ENCODE peak calls at places on chromosome 5, in six cellular contexts. Q, Z, T, K, N and C are unnamed samples.

GRCh38 chr5:76104027-76104426 is 20.8 kb downstream of the SV2C start:
- DNase-seq in Z (no peak), K (no peak), Q (no peak), T (peak), N (peak), C (no peak)

GRCh38 chr5:154773314-154773713 is 18.1 kb downstream of the LARP1 start:
- DNase-seq in K (no peak), N (no peak), T (no peak), Q (no peak), Z (no peak), C (no peak)

GRCh38 chr5:100864931-100865330 is 38.2 kb downstream of the ST8SIA4 start:
- DNase-seq in Q (no peak), T (no peak), N (no peak), K (no peak), Z (no peak), C (no peak)

GRCh38 chr5:181163487-181164075 is 16.2 kb downstream of the OR2V2 start:
- DNase-seq in K (no peak), Q (no peak), N (no peak), T (peak), Z (no peak), C (no peak)

GRCh38 chr5:139903805-139904565 is 108.4 kb downstream of the PSD2 start:
- DNase-seq in K (no peak), N (no peak), T (peak), Z (no peak), Q (no peak), C (no peak)

GRCh38 chr5:138983984-138984383 is 108.8 kb upstream of the LRRTM2 start:
- DNase-seq in T (no peak), N (no peak), Z (no peak), K (no peak), Q (no peak), C (no peak)

GRCh38 chr5:73095564-73096238 is 24.7 kb upstream of the TMEM171 start:
- DNase-seq in Z (no peak), N (no peak), Q (no peak), T (peak), K (no peak), C (no peak)

GRCh38 chr5:56481147-56481997 is 248.2 kb upstream of the ANKRD55 start:
- DNase-seq in N (peak), Z (peak), T (peak), K (no peak), Q (no peak), C (peak)

GRCh38 chr5:91851670-91852069 is 468.6 kb upstream of the ARRDC3 start:
- DNase-seq in K (no peak), N (no peak), Z (no peak), Q (no peak), T (no peak), C (no peak)

GRCh38 chr5:110386782-110387181 is 339.7 kb downstream of the TMEM232 start:
- DNase-seq in Z (no peak), Q (no peak), N (peak), T (no peak), K (no peak), C (no peak)

GRCh38 chr5:1895771-1896420 is 13.2 kb upstream of the IRX4 start:
- DNase-seq in Z (no peak), K (no peak), N (no peak), T (no peak), Q (no peak), C (no peak)